ENCODE peak calls at places on chromosomes 11 and 22, in five cellular contexts. S is Peyer's patch, R is hepatocyte, J is body of pancreas, U is left lung. V is an unnamed sample.
A peak's percentile ranks its signal among the peaks of the same experiment; 100 is the strongest.

GRCh38 chr22:29503811-29504372 is 23.9 kb downstream of the NEFH start:
- DNase-seq in S (no peak), R (peak; percentile 71), J (no peak), U (peak; percentile 48), V (peak; percentile 49)

GRCh38 chr11:28838741-28839140 is 730.6 kb downstream of the METTL15 start:
- DNase-seq in S (no peak), R (no peak), J (no peak), U (no peak), V (no peak)

GRCh38 chr11:75403983-75404658 is 4.8 kb downstream of the RPS3 start:
- DNase-seq in S (no peak), R (no peak), J (no peak), U (no peak), V (no peak)

GRCh38 chr11:109439684-109440083 is 17.7 kb downstream of the C11orf87 start:
- DNase-seq in S (no peak), R (no peak), J (no peak), U (no peak), V (no peak)

GRCh38 chr22:28148816-28149465 is 229.9 kb upstream of the PITPNB start:
- DNase-seq in S (no peak), R (no peak), J (no peak), U (no peak), V (no peak)

GRCh38 chr11:112776834-112777793 is 184.1 kb upstream of the NCAM1 start:
- DNase-seq in S (no peak), R (peak; percentile 32), J (no peak), U (no peak), V (no peak)

GRCh38 chr11:118241191-118242098 is 10.7 kb downstream of the MPZL3 start:
- DNase-seq in S (no peak), R (peak; percentile 80), J (peak; percentile 33), U (no peak), V (no peak)

GRCh38 chr22:19412478-19412877 is 19.1 kb downstream of the HIRA start:
- DNase-seq in S (no peak), R (no peak), J (no peak), U (no peak), V (no peak)

GRCh38 chr22:50672041-50672440 is 582 bp upstream of the SHANK3 start:
- DNase-seq in S (peak; percentile 45), R (peak; percentile 4), J (no peak), U (no peak), V (no peak)

GRCh38 chr11:1478011-1478410 is 8.6 kb downstream of the MOB2 start:
- DNase-seq in S (peak; percentile 40), R (no peak), J (no peak), U (no peak), V (peak; percentile 10)

GRCh38 chr11:118180300-118180703 is 3.9 kb upstream of the SCN2B start:
- DNase-seq in S (no peak), R (peak; percentile 61), J (no peak), U (peak; percentile 50), V (peak; percentile 85)

GRCh38 chr11:24589064-24589463 is 92.2 kb downstream of the LUZP2 start:
- DNase-seq in S (no peak), R (no peak), J (no peak), U (no peak), V (no peak)

DNA sequence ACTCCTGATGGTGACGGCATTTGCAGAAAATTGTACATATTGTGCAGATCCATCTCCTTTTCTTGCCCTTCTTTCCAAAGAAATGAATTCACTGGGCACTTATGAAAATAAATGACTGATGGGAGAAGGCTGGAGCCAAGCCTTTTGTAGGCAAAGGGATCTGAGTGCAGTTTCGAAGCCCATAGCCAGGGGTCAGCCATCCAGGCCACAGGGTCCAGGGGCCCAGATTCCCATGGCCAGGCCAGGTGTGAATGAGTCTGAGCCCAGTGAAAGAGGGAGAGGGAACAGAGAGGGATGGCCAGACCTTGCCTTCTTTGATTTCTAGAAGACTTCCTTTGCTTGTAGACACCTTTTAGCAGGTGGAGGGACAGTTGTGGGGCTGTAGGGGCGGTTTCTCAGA is 209.1 kb downstream of the KIRREL3 start:
- DNase-seq in S (no peak), R (no peak), J (no peak), U (no peak), V (no peak)
- TF ChIP-seq CTCF in S (no peak), R (no peak), J (no peak), U (no peak), V (no peak)

GRCh38 chr11:119316017-119316728 is 757 bp downstream of the MCAM start:
- DNase-seq in S (no peak), R (no peak), J (peak; percentile 53), U (no peak), V (peak; percentile 64)
- H3K4me1 ChIP-seq in S (no peaks in the 10 kb centered on the region), R (peaks cover 23% of the 10 kb centered on the region), J (peaks cover 45% of the 10 kb centered on the region), U (peaks cover 63% of the 10 kb centered on the region), V (peaks cover 65% of the 10 kb centered on the region)

DNA sequence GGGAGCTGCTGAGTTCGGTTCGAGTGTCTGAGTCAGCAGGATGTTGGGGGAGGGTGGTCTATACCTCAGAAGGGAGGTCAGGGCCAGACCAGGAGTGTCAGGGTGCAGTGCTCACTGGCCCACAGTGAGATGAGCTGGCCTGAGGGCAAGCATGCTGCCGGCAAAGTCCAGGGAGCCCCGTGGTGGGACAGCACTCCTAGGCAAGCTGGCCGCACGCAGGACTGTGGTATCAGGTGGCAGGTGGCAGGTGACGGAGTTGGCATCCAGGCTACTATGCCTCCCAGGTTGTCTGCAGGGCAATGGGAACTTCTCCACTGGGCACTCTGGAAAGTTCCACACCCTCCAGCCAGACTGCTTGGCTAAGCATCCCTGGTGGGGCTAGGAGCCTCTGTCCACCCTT is 4.8 kb downstream of the FGF3 start:
- DNase-seq in S (no peak), R (no peak), J (no peak), U (no peak), V (no peak)
- H3K27me3 ChIP-seq in S (no peaks in the 10 kb centered on the region), R (peaks cover 51% of the 10 kb centered on the region), J (no peaks in the 10 kb centered on the region), U (peaks cover 38% of the 10 kb centered on the region), V (peaks cover 87% of the 10 kb centered on the region)

GRCh38 chr11:17063171-17064002 is 14.1 kb downstream of the RPS13 start:
- DNase-seq in S (peak; percentile 82), R (peak; percentile 75), J (peak; percentile 82), U (peak; percentile 42), V (peak; percentile 64)
- TF ChIP-seq CTCF in S (no peak), R (peak; percentile 71), J (peak; percentile 88), U (peak; percentile 73), V (peak; percentile 88)

DNA sequence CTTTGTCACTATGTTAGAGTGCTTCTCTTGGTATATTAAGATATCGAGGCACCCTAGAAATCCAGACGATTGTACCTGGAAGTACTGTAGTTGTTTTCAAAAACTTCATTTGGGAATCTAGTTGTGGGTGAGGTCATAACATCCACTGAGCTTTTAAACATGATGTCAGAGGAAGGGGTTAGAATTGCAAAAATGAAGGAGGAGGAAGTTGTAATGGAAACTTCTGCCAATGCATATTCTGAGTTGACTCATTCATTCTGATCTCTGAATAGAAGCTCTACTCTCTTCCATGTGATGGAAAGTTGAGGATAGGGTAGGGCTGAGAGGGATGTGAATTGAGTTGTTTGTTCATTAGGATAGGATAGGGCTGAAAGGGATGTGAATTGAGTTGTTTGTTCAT is 7.7 kb downstream of the CD44 start:
- DNase-seq in S (no peak), R (no peak), J (no peak), U (no peak), V (no peak)
- H3K4me1 ChIP-seq in S (no peaks in the 10 kb centered on the region), R (no peaks in the 10 kb centered on the region), J (peaks cover 85% of the 10 kb centered on the region), U (peaks cover 99% of the 10 kb centered on the region), V (peaks cover 7% of the 10 kb centered on the region)